ENCODE peak calls at places on chromosomes 5 and 9, in four cellular contexts. K is ecto neural progenitor cell, G is ovary, N is amniotic stem cell. U is an unnamed sample.

GRCh38 chr5:9898319-9898718 is 268.2 kb upstream of the TAS2R1 start:
- DNase-seq in K (no peak), G (no peak), N (peak; percentile 47), U (no peak)

GRCh38 chr5:151660616-151661015 is 26.1 kb downstream of the SPARC start:
- DNase-seq in K (no peak), G (no peak), N (peak; percentile 50), U (no peak)

GRCh38 chr9:105244996-105245719 is 707 bp downstream of the SLC44A1 start:
- DNase-seq in K (peak; percentile 71), G (peak; percentile 37), N (peak; percentile 21), U (peak; percentile 86)

GRCh38 chr5:168679515-168679920 is 100.3 kb upstream of the PANK3 start:
- DNase-seq in K (peak; percentile 88), G (peak; percentile 87), N (peak; percentile 25), U (peak; percentile 63)

GRCh38 chr9:121707477-121708424 is 56.3 kb downstream of the DAB2IP start:
- DNase-seq in K (no peak), G (no peak), N (no peak), U (no peak)

GRCh38 chr5:112642885-112643284 is 94.8 kb upstream of the APC start:
- DNase-seq in K (no peak), G (no peak), N (no peak), U (no peak)

GRCh38 chr9:76116913-76117312 is 226.4 kb downstream of the PCSK5 start:
- DNase-seq in K (no peak), G (no peak), N (no peak), U (peak; percentile 47)

GRCh38 chr5:31397926-31398557 is 133.9 kb downstream of the DROSHA start:
- DNase-seq in K (no peak), G (no peak), N (no peak), U (no peak)

GRCh38 chr5:78467744-78468357 is 107.4 kb downstream of the SCAMP1 start:
- DNase-seq in K (no peak), G (no peak), N (peak; percentile 31), U (no peak)

GRCh38 chr9:132631280-132631679 is 38.5 kb downstream of the DDX31 start:
- DNase-seq in K (no peak), G (no peak), N (no peak), U (peak; percentile 3)

GRCh38 chr9:98254236-98255063 is 999 bp downstream of the TBC1D2 start:
- DNase-seq in K (no peak), G (no peak), N (no peak), U (no peak)

GRCh38 chr9:89278997-89279739 is 31.8 kb upstream of the CKS2 start:
- DNase-seq in K (no peak), G (no peak), N (no peak), U (no peak)

GRCh38 chr9:38423939-38424843 is at the start of gene IGFBPL1:
- DNase-seq in K (peak; percentile 71), G (no peak), N (no peak), U (no peak)

GRCh38 chr9:117473293-117473692 is 58.4 kb upstream of the ASTN2 start:
- DNase-seq in K (no peak), G (no peak), N (no peak), U (no peak)

GRCh38 chr9:129776566-129776937 is 23.7 kb upstream of the PTGES start:
- DNase-seq in K (no peak), G (no peak), N (no peak), U (no peak)

GRCh38 chr9:131720330-131720729 is 19.5 kb downstream of the RAPGEF1 start:
- DNase-seq in K (no peak), G (no peak), N (no peak), U (no peak)

GRCh38 chr5:141613344-141613743 is 5.5 kb downstream of the DIAPH1 start:
- DNase-seq in K (no peak), G (no peak), N (no peak), U (no peak)

GRCh38 chr9:136250676-136251075 is 5.1 kb upstream of the QSOX2 start:
- DNase-seq in K (no peak), G (no peak), N (no peak), U (no peak)

GRCh38 chr9:28332648-28333047 is 759.4 kb upstream of the C9orf72 start:
- DNase-seq in K (no peak), G (no peak), N (no peak), U (no peak)

GRCh38 chr9:77541600-77541999 is 106.5 kb downstream of the GNA14 start:
- DNase-seq in K (no peak), G (no peak), N (no peak), U (no peak)

GRCh38 chr5:10709409-10709808 is 51.6 kb downstream of the DAP start:
- DNase-seq in K (no peak), G (no peak), N (no peak), U (no peak)

GRCh38 chr5:149550267-149550582 is 1.0 kb downstream of the CSNK1A1 start:
- DNase-seq in K (no peak), G (no peak), N (peak; percentile 23), U (no peak)

GRCh38 chr9:136827794-136828473 is 14.3 kb upstream of the AJM1 start:
- DNase-seq in K (no peak), G (no peak), N (no peak), U (peak; percentile 28)

U was measured in PC-9.